ENCODE peak calls at places on chromosome X, in nine cellular contexts. T, M, Z, E, S, D, I, K and Y are unnamed samples.

GRCh38 chrX:82961129-82961528 is 547.0 kb upstream of the POU3F4 start:
- DNase-seq in T (no peak), M (no peak), Z (no peak), E (no peak), S (no peak), D (no peak), I (no peak), K (peak), Y (no peak)

GRCh38 chrX:56782791-56783449 is 53.9 kb downstream of the NBDY start:
- DNase-seq in T (no peak), M (no peak), Z (no peak), E (no peak), S (no peak), D (no peak), I (no peak), K (no peak), Y (no peak)

GRCh38 chrX:136214551-136214950 is 36.6 kb downstream of the MAP7D3 start:
- DNase-seq in T (no peak), M (no peak), Z (no peak), E (no peak), S (no peak), D (no peak), I (no peak), K (no peak), Y (peak)

GRCh38 chrX:47231167-47231566 is 1.6 kb upstream of the USP11 start:
- DNase-seq in T (no peak), M (no peak), Z (no peak), E (no peak), S (no peak), D (no peak), I (no peak), K (no peak), Y (no peak)

GRCh38 chrX:20265221-20265725 is 1.4 kb downstream of the RPS6KA3 start:
- DNase-seq in T (peak), M (peak), Z (peak), E (peak), S (peak), D (peak), I (peak), K (peak), Y (peak)

GRCh38 chrX:40504801-40505605 is 75.8 kb upstream of the ATP6AP2 start:
- DNase-seq in T (no peak), M (no peak), Z (no peak), E (no peak), S (no peak), D (no peak), I (no peak), K (no peak), Y (peak)

GRCh38 chrX:140022482-140022881 is 57.2 kb upstream of the CXorf66 start:
- DNase-seq in T (no peak), M (no peak), Z (no peak), E (no peak), S (no peak), D (no peak), I (no peak), K (no peak), Y (no peak)

GRCh38 chrX:108165349-108166111 is 74.0 kb downstream of the ATG4A start:
- DNase-seq in T (no peak), M (no peak), Z (no peak), E (no peak), S (no peak), D (peak), I (no peak), K (no peak), Y (peak)

DNA sequence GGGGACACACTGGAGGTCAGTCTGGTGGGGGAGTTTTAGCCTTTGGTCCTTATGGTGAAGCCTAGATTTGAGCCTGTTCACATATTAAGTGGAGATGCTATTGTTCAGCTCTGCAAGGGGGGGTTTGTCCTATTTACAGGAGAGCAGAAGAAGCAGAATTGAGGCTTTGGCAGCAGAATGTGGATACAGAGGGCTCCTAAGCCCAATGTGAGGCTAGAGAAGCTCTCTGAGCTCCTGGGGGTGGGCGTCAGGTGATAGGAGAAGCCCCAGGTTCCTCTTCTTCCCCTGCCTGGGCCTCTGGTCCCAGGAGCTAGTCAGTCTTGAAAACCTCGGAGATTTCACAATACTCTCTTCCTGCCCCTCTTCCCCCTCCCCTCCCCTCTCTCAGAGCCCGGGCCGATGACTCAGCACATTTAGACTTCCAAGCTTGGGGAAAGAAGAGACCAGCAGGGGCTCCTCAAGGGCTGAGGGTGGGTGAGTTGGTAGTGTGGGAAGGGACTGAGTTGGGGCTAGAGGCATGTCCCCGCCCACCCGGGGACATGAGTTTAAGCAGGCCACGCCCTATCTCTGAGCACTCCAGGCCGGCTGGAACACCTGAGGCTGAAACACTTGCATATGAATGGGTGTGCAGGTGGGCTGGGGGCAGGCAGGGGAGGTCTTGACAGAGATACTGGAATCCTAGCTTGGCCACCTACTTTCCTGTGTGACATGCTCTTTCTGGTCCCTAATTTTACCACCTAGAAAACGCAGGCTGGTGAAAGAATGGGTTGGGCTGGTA is 3.4 kb downstream of the TFE3 start:
- DNase-seq in T (peak), M (peak), Z (peak), E (peak), S (peak), D (peak), I (peak), K (peak), Y (peak)
- TF ChIP-seq CTCF in T (no peak), M (no peak), Z (no peak), E (no peak), S (no peak), D (peak), I (no peak), K (no peak), Y (no peak)

DNA sequence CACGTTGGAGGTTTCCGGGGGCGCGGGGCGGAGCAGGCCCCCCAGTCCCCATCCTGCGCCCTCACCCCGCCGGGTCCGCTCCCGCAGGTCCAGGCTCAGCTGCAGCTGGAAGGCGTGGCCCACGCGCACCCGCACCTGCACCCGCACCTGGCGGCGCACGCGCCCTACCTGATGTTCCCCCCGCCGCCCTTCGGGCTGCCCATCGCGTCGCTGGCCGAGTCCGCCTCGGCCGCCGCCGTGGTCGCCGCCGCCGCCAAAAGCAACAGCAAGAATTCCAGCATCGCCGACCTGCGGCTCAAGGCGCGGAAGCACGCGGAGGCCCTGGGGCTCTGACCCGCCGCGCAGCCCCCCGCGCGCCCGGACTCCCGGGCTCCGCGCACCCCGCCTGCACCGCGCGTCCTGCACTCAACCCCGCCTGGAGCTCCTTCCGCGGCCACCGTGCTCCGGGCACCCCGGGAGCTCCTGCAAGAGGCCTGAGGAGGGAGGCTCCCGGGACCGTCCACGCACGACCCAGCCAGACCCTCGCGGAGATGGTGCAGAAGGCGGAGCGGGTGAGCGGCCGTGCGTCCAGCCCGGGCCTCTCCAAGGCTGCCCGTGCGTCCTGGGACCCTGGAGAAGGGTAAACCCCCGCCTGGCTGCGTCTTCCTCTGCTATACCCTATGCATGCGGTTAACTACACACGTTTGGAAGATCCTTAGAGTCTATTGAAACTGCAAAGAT is 13.9 kb downstream of the SHOX start:
- DNase-seq in T (no peak), M (no peak), Z (no peak), E (no peak), S (no peak), D (no peak), I (no peak), K (no peak), Y (no peak)
- H3K4me3 ChIP-seq in T (no peak), M (no peak), Z (no peak), E (no peak), S (peak), D (no peak), I (no peak), K (no peak), Y (no peak)

GRCh38 chrX:111041018-111041462 is 55.0 kb upstream of the PAK3 start:
- DNase-seq in T (no peak), M (no peak), Z (no peak), E (no peak), S (no peak), D (no peak), I (no peak), K (no peak), Y (peak)

GRCh38 chrX:111035991-111036390 is 60.0 kb upstream of the PAK3 start:
- DNase-seq in T (no peak), M (no peak), Z (no peak), E (no peak), S (no peak), D (no peak), I (no peak), K (no peak), Y (no peak)

GRCh38 chrX:111035256-111035655 is 60.7 kb upstream of the PAK3 start:
- DNase-seq in T (no peak), M (no peak), Z (no peak), E (no peak), S (no peak), D (no peak), I (no peak), K (no peak), Y (no peak)

GRCh38 chrX:111040377-111041017 is 55.5 kb upstream of the PAK3 start:
- DNase-seq in T (no peak), M (no peak), Z (no peak), E (no peak), S (no peak), D (no peak), I (no peak), K (no peak), Y (peak)

GRCh38 chrX:111039606-111040005 is 56.4 kb upstream of the PAK3 start:
- DNase-seq in T (no peak), M (no peak), Z (no peak), E (no peak), S (no peak), D (no peak), I (no peak), K (no peak), Y (no peak)
- H3K27ac ChIP-seq in T (no peak), M (no peak), Z (no peak), E (no peak), S (no peak), D (no peak), I (no peak), K (no peak), Y (no peak)

GRCh38 chrX:132954323-132954722 is 4.1 kb downstream of the HS6ST2 start:
- DNase-seq in T (no peak), M (no peak), Z (no peak), E (no peak), S (no peak), D (no peak), I (no peak), K (no peak), Y (no peak)
- TF ChIP-seq CTCF in T (no peak), M (no peak), Z (no peak), E (no peak), S (no peak), D (no peak), I (no peak), K (no peak), Y (no peak)

DNA sequence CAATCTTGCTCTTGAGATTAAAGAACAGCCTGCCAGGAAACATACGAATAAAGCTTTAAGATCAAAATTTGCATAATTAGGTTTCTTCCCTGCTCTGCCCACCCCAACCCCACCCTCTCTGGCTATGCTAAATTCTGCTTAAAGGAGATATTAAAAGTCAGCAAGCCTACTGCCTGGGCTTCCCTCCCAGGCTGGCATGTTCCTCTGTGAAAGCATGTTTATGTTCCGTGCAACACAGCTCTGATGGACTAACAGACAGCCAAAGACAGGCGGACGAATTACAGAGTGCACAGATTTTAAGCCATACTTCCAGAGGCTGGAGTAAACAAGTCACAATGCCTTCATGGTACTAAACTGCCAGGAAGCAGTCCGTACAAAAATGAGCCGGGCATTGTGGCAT is 28.4 kb downstream of the CD99L2 start:
- DNase-seq in T (no peak), M (no peak), Z (no peak), E (no peak), S (no peak), D (no peak), I (no peak), K (no peak), Y (no peak)
- H3K4me3 ChIP-seq in T (peak), M (no peak), Z (no peak), E (no peak), S (no peak), D (no peak), I (peak), K (no peak), Y (no peak)